ENCODE peak calls at places on chromosomes 2 and 18, in nine cellular contexts. One of them, this sample, is unnamed.

GRCh38 chr2:52639692-52640091 is 1127.9 kb upstream of the CHAC2 start:
- DNase-seq in AML-193: no peak
- DNase-seq in M059J: no peak
- DNase-seq in ELR: peak
- DNase-seq in Right ventricle myocardium inferior: no peak
- DNase-seq in activated CD4-positive, CD25-positive, alpha-beta regulatory T cell treated with anti-CD3 and anti-CD28 coated beads, Interleukin-2, amount 50 U/mL, for 72 hours: no peak
- DNase-seq in stimulated activated CD4-positive, alpha-beta T cell treated with anti-CD3 and anti-CD28 coated beads, Interleukin-2, amount 100 ng/mL, for 48 hours: no peak
- DNase-seq in activated naive CD4-positive, alpha-beta T cell: no peak
- DNase-seq in HT-29: no peak
- DNase-seq in this sample: no peak

GRCh38 chr2:65478498-65479135 is 46.2 kb upstream of the SPRED2 start:
- DNase-seq in AML-193: no peak
- DNase-seq in M059J: no peak
- DNase-seq in ELR: no peak
- DNase-seq in Right ventricle myocardium inferior: no peak
- DNase-seq in activated CD4-positive, CD25-positive, alpha-beta regulatory T cell treated with anti-CD3 and anti-CD28 coated beads, Interleukin-2, amount 50 U/mL, for 72 hours: no peak
- DNase-seq in stimulated activated CD4-positive, alpha-beta T cell treated with anti-CD3 and anti-CD28 coated beads, Interleukin-2, amount 100 ng/mL, for 48 hours: no peak
- DNase-seq in activated naive CD4-positive, alpha-beta T cell: no peak
- DNase-seq in HT-29: no peak
- DNase-seq in this sample: no peak

GRCh38 chr2:72159211-72159610 is 11.5 kb upstream of the CYP26B1 start:
- DNase-seq in AML-193: no peak
- DNase-seq in M059J: no peak
- DNase-seq in ELR: no peak
- DNase-seq in Right ventricle myocardium inferior: no peak
- DNase-seq in activated CD4-positive, CD25-positive, alpha-beta regulatory T cell treated with anti-CD3 and anti-CD28 coated beads, Interleukin-2, amount 50 U/mL, for 72 hours: no peak
- DNase-seq in stimulated activated CD4-positive, alpha-beta T cell treated with anti-CD3 and anti-CD28 coated beads, Interleukin-2, amount 100 ng/mL, for 48 hours: no peak
- DNase-seq in activated naive CD4-positive, alpha-beta T cell: no peak
- DNase-seq in HT-29: no peak
- DNase-seq in this sample: no peak

GRCh38 chr2:197130318-197130717 is 180.3 kb downstream of the ANKRD44 start:
- DNase-seq in AML-193: no peak
- DNase-seq in M059J: no peak
- DNase-seq in ELR: no peak
- DNase-seq in Right ventricle myocardium inferior: no peak
- DNase-seq in activated CD4-positive, CD25-positive, alpha-beta regulatory T cell treated with anti-CD3 and anti-CD28 coated beads, Interleukin-2, amount 50 U/mL, for 72 hours: no peak
- DNase-seq in stimulated activated CD4-positive, alpha-beta T cell treated with anti-CD3 and anti-CD28 coated beads, Interleukin-2, amount 100 ng/mL, for 48 hours: no peak
- DNase-seq in activated naive CD4-positive, alpha-beta T cell: no peak
- DNase-seq in HT-29: no peak
- DNase-seq in this sample: no peak

GRCh38 chr2:121429927-121430511 is 100.7 kb upstream of the RNU4ATAC start:
- DNase-seq in AML-193: no peak
- DNase-seq in M059J: no peak
- DNase-seq in ELR: no peak
- DNase-seq in Right ventricle myocardium inferior: no peak
- DNase-seq in activated CD4-positive, CD25-positive, alpha-beta regulatory T cell treated with anti-CD3 and anti-CD28 coated beads, Interleukin-2, amount 50 U/mL, for 72 hours: no peak
- DNase-seq in stimulated activated CD4-positive, alpha-beta T cell treated with anti-CD3 and anti-CD28 coated beads, Interleukin-2, amount 100 ng/mL, for 48 hours: no peak
- DNase-seq in activated naive CD4-positive, alpha-beta T cell: no peak
- DNase-seq in HT-29: no peak
- DNase-seq in this sample: no peak

GRCh38 chr2:29273004-29273703 is 157.9 kb downstream of the CLIP4 start:
- DNase-seq in AML-193: no peak
- DNase-seq in M059J: no peak
- DNase-seq in ELR: no peak
- DNase-seq in Right ventricle myocardium inferior: no peak
- DNase-seq in activated CD4-positive, CD25-positive, alpha-beta regulatory T cell treated with anti-CD3 and anti-CD28 coated beads, Interleukin-2, amount 50 U/mL, for 72 hours: no peak
- DNase-seq in stimulated activated CD4-positive, alpha-beta T cell treated with anti-CD3 and anti-CD28 coated beads, Interleukin-2, amount 100 ng/mL, for 48 hours: no peak
- DNase-seq in activated naive CD4-positive, alpha-beta T cell: no peak
- DNase-seq in HT-29: no peak
- DNase-seq in this sample: no peak

GRCh38 chr2:228048838-228049490 is 132.5 kb downstream of the SPHKAP start:
- DNase-seq in AML-193: peak
- DNase-seq in M059J: peak
- DNase-seq in ELR: peak
- DNase-seq in Right ventricle myocardium inferior: no peak
- DNase-seq in activated CD4-positive, CD25-positive, alpha-beta regulatory T cell treated with anti-CD3 and anti-CD28 coated beads, Interleukin-2, amount 50 U/mL, for 72 hours: no peak
- DNase-seq in stimulated activated CD4-positive, alpha-beta T cell treated with anti-CD3 and anti-CD28 coated beads, Interleukin-2, amount 100 ng/mL, for 48 hours: no peak
- DNase-seq in activated naive CD4-positive, alpha-beta T cell: no peak
- DNase-seq in HT-29: peak
- DNase-seq in this sample: peak

GRCh38 chr2:192025607-192026006 is 169.1 kb downstream of the TMEFF2 start:
- DNase-seq in AML-193: no peak
- DNase-seq in M059J: no peak
- DNase-seq in ELR: no peak
- DNase-seq in Right ventricle myocardium inferior: no peak
- DNase-seq in activated CD4-positive, CD25-positive, alpha-beta regulatory T cell treated with anti-CD3 and anti-CD28 coated beads, Interleukin-2, amount 50 U/mL, for 72 hours: no peak
- DNase-seq in stimulated activated CD4-positive, alpha-beta T cell treated with anti-CD3 and anti-CD28 coated beads, Interleukin-2, amount 100 ng/mL, for 48 hours: no peak
- DNase-seq in activated naive CD4-positive, alpha-beta T cell: no peak
- DNase-seq in HT-29: no peak
- DNase-seq in this sample: no peak

GRCh38 chr2:75328156-75328555 is 128.8 kb upstream of the TACR1 start:
- DNase-seq in AML-193: no peak
- DNase-seq in M059J: no peak
- DNase-seq in ELR: no peak
- DNase-seq in Right ventricle myocardium inferior: no peak
- DNase-seq in activated CD4-positive, CD25-positive, alpha-beta regulatory T cell treated with anti-CD3 and anti-CD28 coated beads, Interleukin-2, amount 50 U/mL, for 72 hours: no peak
- DNase-seq in stimulated activated CD4-positive, alpha-beta T cell treated with anti-CD3 and anti-CD28 coated beads, Interleukin-2, amount 100 ng/mL, for 48 hours: no peak
- DNase-seq in activated naive CD4-positive, alpha-beta T cell: no peak
- DNase-seq in HT-29: no peak
- DNase-seq in this sample: no peak

GRCh38 chr2:12014088-12014960 is 267.9 kb downstream of the LPIN1 start:
- DNase-seq in AML-193: no peak
- DNase-seq in M059J: peak
- DNase-seq in ELR: peak
- DNase-seq in Right ventricle myocardium inferior: no peak
- DNase-seq in activated CD4-positive, CD25-positive, alpha-beta regulatory T cell treated with anti-CD3 and anti-CD28 coated beads, Interleukin-2, amount 50 U/mL, for 72 hours: no peak
- DNase-seq in stimulated activated CD4-positive, alpha-beta T cell treated with anti-CD3 and anti-CD28 coated beads, Interleukin-2, amount 100 ng/mL, for 48 hours: no peak
- DNase-seq in activated naive CD4-positive, alpha-beta T cell: no peak
- DNase-seq in HT-29: no peak
- DNase-seq in this sample: peak

GRCh38 chr18:20971886-20972267 is 139.7 kb downstream of the ROCK1 start:
- DNase-seq in AML-193: peak
- DNase-seq in M059J: peak
- DNase-seq in ELR: peak
- DNase-seq in Right ventricle myocardium inferior: no peak
- DNase-seq in activated CD4-positive, CD25-positive, alpha-beta regulatory T cell treated with anti-CD3 and anti-CD28 coated beads, Interleukin-2, amount 50 U/mL, for 72 hours: no peak
- DNase-seq in stimulated activated CD4-positive, alpha-beta T cell treated with anti-CD3 and anti-CD28 coated beads, Interleukin-2, amount 100 ng/mL, for 48 hours: no peak
- DNase-seq in activated naive CD4-positive, alpha-beta T cell: no peak
- DNase-seq in HT-29: peak
- DNase-seq in this sample: peak

GRCh38 chr2:60966465-60967405 is 50.8 kb upstream of the PEX13 start:
- DNase-seq in AML-193: no peak
- DNase-seq in M059J: no peak
- DNase-seq in ELR: no peak
- DNase-seq in Right ventricle myocardium inferior: no peak
- DNase-seq in activated CD4-positive, CD25-positive, alpha-beta regulatory T cell treated with anti-CD3 and anti-CD28 coated beads, Interleukin-2, amount 50 U/mL, for 72 hours: no peak
- DNase-seq in stimulated activated CD4-positive, alpha-beta T cell treated with anti-CD3 and anti-CD28 coated beads, Interleukin-2, amount 100 ng/mL, for 48 hours: no peak
- DNase-seq in activated naive CD4-positive, alpha-beta T cell: no peak
- DNase-seq in HT-29: no peak
- DNase-seq in this sample: no peak

GRCh38 chr2:36246320-36246990 is 109.1 kb upstream of the CRIM1 start:
- DNase-seq in AML-193: peak
- DNase-seq in M059J: peak
- DNase-seq in ELR: peak
- DNase-seq in Right ventricle myocardium inferior: no peak
- DNase-seq in activated CD4-positive, CD25-positive, alpha-beta regulatory T cell treated with anti-CD3 and anti-CD28 coated beads, Interleukin-2, amount 50 U/mL, for 72 hours: no peak
- DNase-seq in stimulated activated CD4-positive, alpha-beta T cell treated with anti-CD3 and anti-CD28 coated beads, Interleukin-2, amount 100 ng/mL, for 48 hours: no peak
- DNase-seq in activated naive CD4-positive, alpha-beta T cell: no peak
- DNase-seq in HT-29: no peak
- DNase-seq in this sample: peak

GRCh38 chr2:10720983-10721343 is 467 bp upstream of the ATP6V1C2 start:
- DNase-seq in AML-193: no peak
- DNase-seq in M059J: no peak
- DNase-seq in ELR: no peak
- DNase-seq in Right ventricle myocardium inferior: no peak
- DNase-seq in activated CD4-positive, CD25-positive, alpha-beta regulatory T cell treated with anti-CD3 and anti-CD28 coated beads, Interleukin-2, amount 50 U/mL, for 72 hours: no peak
- DNase-seq in stimulated activated CD4-positive, alpha-beta T cell treated with anti-CD3 and anti-CD28 coated beads, Interleukin-2, amount 100 ng/mL, for 48 hours: no peak
- DNase-seq in activated naive CD4-positive, alpha-beta T cell: no peak
- DNase-seq in HT-29: no peak
- DNase-seq in this sample: no peak

GRCh38 chr2:219160186-219161017 is at the start of gene NHEJ1:
- DNase-seq in AML-193: peak
- DNase-seq in M059J: peak
- DNase-seq in ELR: peak
- DNase-seq in Right ventricle myocardium inferior: peak
- DNase-seq in activated CD4-positive, CD25-positive, alpha-beta regulatory T cell treated with anti-CD3 and anti-CD28 coated beads, Interleukin-2, amount 50 U/mL, for 72 hours: peak
- DNase-seq in stimulated activated CD4-positive, alpha-beta T cell treated with anti-CD3 and anti-CD28 coated beads, Interleukin-2, amount 100 ng/mL, for 48 hours: peak
- DNase-seq in activated naive CD4-positive, alpha-beta T cell: peak
- DNase-seq in HT-29: peak
- DNase-seq in this sample: peak

GRCh38 chr2:165870346-165870745 is 76.3 kb upstream of the GALNT3 start:
- DNase-seq in AML-193: no peak
- DNase-seq in M059J: no peak
- DNase-seq in ELR: no peak
- DNase-seq in Right ventricle myocardium inferior: no peak
- DNase-seq in activated CD4-positive, CD25-positive, alpha-beta regulatory T cell treated with anti-CD3 and anti-CD28 coated beads, Interleukin-2, amount 50 U/mL, for 72 hours: no peak
- DNase-seq in stimulated activated CD4-positive, alpha-beta T cell treated with anti-CD3 and anti-CD28 coated beads, Interleukin-2, amount 100 ng/mL, for 48 hours: no peak
- DNase-seq in activated naive CD4-positive, alpha-beta T cell: no peak
- DNase-seq in HT-29: peak
- DNase-seq in this sample: peak

GRCh38 chr18:36729197-36729596 is 99.6 kb downstream of the TPGS2 start:
- DNase-seq in AML-193: no peak
- DNase-seq in M059J: peak
- DNase-seq in ELR: no peak
- DNase-seq in Right ventricle myocardium inferior: no peak
- DNase-seq in activated CD4-positive, CD25-positive, alpha-beta regulatory T cell treated with anti-CD3 and anti-CD28 coated beads, Interleukin-2, amount 50 U/mL, for 72 hours: no peak
- DNase-seq in stimulated activated CD4-positive, alpha-beta T cell treated with anti-CD3 and anti-CD28 coated beads, Interleukin-2, amount 100 ng/mL, for 48 hours: no peak
- DNase-seq in activated naive CD4-positive, alpha-beta T cell: no peak
- DNase-seq in HT-29: no peak
- DNase-seq in this sample: peak

GRCh38 chr2:188227713-188228112 is 64.0 kb upstream of the GULP1 start:
- DNase-seq in AML-193: no peak
- DNase-seq in M059J: no peak
- DNase-seq in ELR: no peak
- DNase-seq in Right ventricle myocardium inferior: no peak
- DNase-seq in activated CD4-positive, CD25-positive, alpha-beta regulatory T cell treated with anti-CD3 and anti-CD28 coated beads, Interleukin-2, amount 50 U/mL, for 72 hours: no peak
- DNase-seq in stimulated activated CD4-positive, alpha-beta T cell treated with anti-CD3 and anti-CD28 coated beads, Interleukin-2, amount 100 ng/mL, for 48 hours: no peak
- DNase-seq in activated naive CD4-positive, alpha-beta T cell: no peak
- DNase-seq in HT-29: no peak
- DNase-seq in this sample: no peak

GRCh38 chr2:129724021-129724757 is 255.3 kb upstream of the RAB6C start:
- DNase-seq in AML-193: no peak
- DNase-seq in M059J: no peak
- DNase-seq in ELR: no peak
- DNase-seq in Right ventricle myocardium inferior: no peak
- DNase-seq in activated CD4-positive, CD25-positive, alpha-beta regulatory T cell treated with anti-CD3 and anti-CD28 coated beads, Interleukin-2, amount 50 U/mL, for 72 hours: no peak
- DNase-seq in stimulated activated CD4-positive, alpha-beta T cell treated with anti-CD3 and anti-CD28 coated beads, Interleukin-2, amount 100 ng/mL, for 48 hours: no peak
- DNase-seq in activated naive CD4-positive, alpha-beta T cell: no peak
- DNase-seq in HT-29: no peak
- DNase-seq in this sample: no peak

GRCh38 chr2:23782126-23782525 is 144.8 kb downstream of the ATAD2B start:
- DNase-seq in AML-193: no peak
- DNase-seq in M059J: no peak
- DNase-seq in ELR: no peak
- DNase-seq in Right ventricle myocardium inferior: no peak
- DNase-seq in activated CD4-positive, CD25-positive, alpha-beta regulatory T cell treated with anti-CD3 and anti-CD28 coated beads, Interleukin-2, amount 50 U/mL, for 72 hours: no peak
- DNase-seq in stimulated activated CD4-positive, alpha-beta T cell treated with anti-CD3 and anti-CD28 coated beads, Interleukin-2, amount 100 ng/mL, for 48 hours: no peak
- DNase-seq in activated naive CD4-positive, alpha-beta T cell: no peak
- DNase-seq in HT-29: no peak
- DNase-seq in this sample: no peak

GRCh38 chr2:136058951-136059530 is 58.9 kb downstream of the CXCR4 start:
- DNase-seq in AML-193: peak
- DNase-seq in M059J: no peak
- DNase-seq in ELR: no peak
- DNase-seq in Right ventricle myocardium inferior: no peak
- DNase-seq in activated CD4-positive, CD25-positive, alpha-beta regulatory T cell treated with anti-CD3 and anti-CD28 coated beads, Interleukin-2, amount 50 U/mL, for 72 hours: no peak
- DNase-seq in stimulated activated CD4-positive, alpha-beta T cell treated with anti-CD3 and anti-CD28 coated beads, Interleukin-2, amount 100 ng/mL, for 48 hours: no peak
- DNase-seq in activated naive CD4-positive, alpha-beta T cell: no peak
- DNase-seq in HT-29: no peak
- DNase-seq in this sample: no peak

GRCh38 chr2:10305254-10305635 is 2.5 kb downstream of the HPCAL1 start:
- DNase-seq in AML-193: no peak
- DNase-seq in M059J: peak
- DNase-seq in ELR: peak
- DNase-seq in Right ventricle myocardium inferior: no peak
- DNase-seq in activated CD4-positive, CD25-positive, alpha-beta regulatory T cell treated with anti-CD3 and anti-CD28 coated beads, Interleukin-2, amount 50 U/mL, for 72 hours: no peak
- DNase-seq in stimulated activated CD4-positive, alpha-beta T cell treated with anti-CD3 and anti-CD28 coated beads, Interleukin-2, amount 100 ng/mL, for 48 hours: no peak
- DNase-seq in activated naive CD4-positive, alpha-beta T cell: no peak
- DNase-seq in HT-29: no peak
- DNase-seq in this sample: peak

GRCh38 chr2:144322379-144322778 is 197.5 kb downstream of the ZEB2 start:
- DNase-seq in AML-193: no peak
- DNase-seq in M059J: no peak
- DNase-seq in ELR: no peak
- DNase-seq in Right ventricle myocardium inferior: no peak
- DNase-seq in activated CD4-positive, CD25-positive, alpha-beta regulatory T cell treated with anti-CD3 and anti-CD28 coated beads, Interleukin-2, amount 50 U/mL, for 72 hours: no peak
- DNase-seq in stimulated activated CD4-positive, alpha-beta T cell treated with anti-CD3 and anti-CD28 coated beads, Interleukin-2, amount 100 ng/mL, for 48 hours: no peak
- DNase-seq in activated naive CD4-positive, alpha-beta T cell: no peak
- DNase-seq in HT-29: no peak
- DNase-seq in this sample: no peak

GRCh38 chr2:64982932-64983331 is 6.3 kb upstream of the SLC1A4 start:
- DNase-seq in AML-193: no peak
- DNase-seq in M059J: no peak
- DNase-seq in ELR: no peak
- DNase-seq in Right ventricle myocardium inferior: no peak
- DNase-seq in activated CD4-positive, CD25-positive, alpha-beta regulatory T cell treated with anti-CD3 and anti-CD28 coated beads, Interleukin-2, amount 50 U/mL, for 72 hours: no peak
- DNase-seq in stimulated activated CD4-positive, alpha-beta T cell treated with anti-CD3 and anti-CD28 coated beads, Interleukin-2, amount 100 ng/mL, for 48 hours: no peak
- DNase-seq in activated naive CD4-positive, alpha-beta T cell: no peak
- DNase-seq in HT-29: no peak
- DNase-seq in this sample: no peak

GRCh38 chr2:205776139-205776538 is 93.8 kb downstream of the NRP2 start:
- DNase-seq in AML-193: peak
- DNase-seq in M059J: no peak
- DNase-seq in ELR: peak
- DNase-seq in Right ventricle myocardium inferior: peak
- DNase-seq in activated CD4-positive, CD25-positive, alpha-beta regulatory T cell treated with anti-CD3 and anti-CD28 coated beads, Interleukin-2, amount 50 U/mL, for 72 hours: peak
- DNase-seq in stimulated activated CD4-positive, alpha-beta T cell treated with anti-CD3 and anti-CD28 coated beads, Interleukin-2, amount 100 ng/mL, for 48 hours: peak
- DNase-seq in activated naive CD4-positive, alpha-beta T cell: no peak
- DNase-seq in HT-29: peak
- DNase-seq in this sample: peak

GRCh38 chr18:50297621-50298442 is 10.3 kb upstream of the CXXC1 start:
- DNase-seq in AML-193: peak
- DNase-seq in M059J: peak
- DNase-seq in ELR: peak
- DNase-seq in Right ventricle myocardium inferior: peak
- DNase-seq in activated CD4-positive, CD25-positive, alpha-beta regulatory T cell treated with anti-CD3 and anti-CD28 coated beads, Interleukin-2, amount 50 U/mL, for 72 hours: peak
- DNase-seq in stimulated activated CD4-positive, alpha-beta T cell treated with anti-CD3 and anti-CD28 coated beads, Interleukin-2, amount 100 ng/mL, for 48 hours: peak
- DNase-seq in activated naive CD4-positive, alpha-beta T cell: no peak
- DNase-seq in HT-29: no peak
- DNase-seq in this sample: peak

GRCh38 chr18:51425475-51425874 is 228.0 kb upstream of the MEX3C start:
- DNase-seq in AML-193: no peak
- DNase-seq in M059J: no peak
- DNase-seq in ELR: no peak
- DNase-seq in Right ventricle myocardium inferior: no peak
- DNase-seq in activated CD4-positive, CD25-positive, alpha-beta regulatory T cell treated with anti-CD3 and anti-CD28 coated beads, Interleukin-2, amount 50 U/mL, for 72 hours: no peak
- DNase-seq in stimulated activated CD4-positive, alpha-beta T cell treated with anti-CD3 and anti-CD28 coated beads, Interleukin-2, amount 100 ng/mL, for 48 hours: no peak
- DNase-seq in activated naive CD4-positive, alpha-beta T cell: no peak
- DNase-seq in HT-29: no peak
- DNase-seq in this sample: no peak

GRCh38 chr2:187264612-187265011 is 183.4 kb downstream of the CALCRL start:
- DNase-seq in AML-193: no peak
- DNase-seq in M059J: no peak
- DNase-seq in ELR: no peak
- DNase-seq in Right ventricle myocardium inferior: no peak
- DNase-seq in activated CD4-positive, CD25-positive, alpha-beta regulatory T cell treated with anti-CD3 and anti-CD28 coated beads, Interleukin-2, amount 50 U/mL, for 72 hours: no peak
- DNase-seq in stimulated activated CD4-positive, alpha-beta T cell treated with anti-CD3 and anti-CD28 coated beads, Interleukin-2, amount 100 ng/mL, for 48 hours: no peak
- DNase-seq in activated naive CD4-positive, alpha-beta T cell: no peak
- DNase-seq in HT-29: no peak
- DNase-seq in this sample: no peak

GRCh38 chr2:34162236-34162635 is 563.1 kb upstream of the FAM98A start:
- DNase-seq in AML-193: no peak
- DNase-seq in M059J: no peak
- DNase-seq in ELR: no peak
- DNase-seq in Right ventricle myocardium inferior: no peak
- DNase-seq in activated CD4-positive, CD25-positive, alpha-beta regulatory T cell treated with anti-CD3 and anti-CD28 coated beads, Interleukin-2, amount 50 U/mL, for 72 hours: no peak
- DNase-seq in stimulated activated CD4-positive, alpha-beta T cell treated with anti-CD3 and anti-CD28 coated beads, Interleukin-2, amount 100 ng/mL, for 48 hours: no peak
- DNase-seq in activated naive CD4-positive, alpha-beta T cell: no peak
- DNase-seq in HT-29: no peak
- DNase-seq in this sample: peak

GRCh38 chr18:44309185-44309584 is 371.5 kb upstream of the SETBP1 start:
- DNase-seq in AML-193: no peak
- DNase-seq in M059J: peak
- DNase-seq in ELR: no peak
- DNase-seq in Right ventricle myocardium inferior: no peak
- DNase-seq in activated CD4-positive, CD25-positive, alpha-beta regulatory T cell treated with anti-CD3 and anti-CD28 coated beads, Interleukin-2, amount 50 U/mL, for 72 hours: no peak
- DNase-seq in stimulated activated CD4-positive, alpha-beta T cell treated with anti-CD3 and anti-CD28 coated beads, Interleukin-2, amount 100 ng/mL, for 48 hours: no peak
- DNase-seq in activated naive CD4-positive, alpha-beta T cell: no peak
- DNase-seq in HT-29: no peak
- DNase-seq in this sample: peak

GRCh38 chr2:71001592-71002570 is 7.2 kb upstream of the TEX261 start:
- DNase-seq in AML-193: no peak
- DNase-seq in M059J: no peak
- DNase-seq in ELR: no peak
- DNase-seq in Right ventricle myocardium inferior: no peak
- DNase-seq in activated CD4-positive, CD25-positive, alpha-beta regulatory T cell treated with anti-CD3 and anti-CD28 coated beads, Interleukin-2, amount 50 U/mL, for 72 hours: no peak
- DNase-seq in stimulated activated CD4-positive, alpha-beta T cell treated with anti-CD3 and anti-CD28 coated beads, Interleukin-2, amount 100 ng/mL, for 48 hours: no peak
- DNase-seq in activated naive CD4-positive, alpha-beta T cell: no peak
- DNase-seq in HT-29: peak
- DNase-seq in this sample: no peak

This sample was measured in kidney tubule cell.